ENCODE peak calls at places on chromosomes 13 and 19, in ten cellular contexts. D, G, F, N, V, Z, S, O, X and R are unnamed samples. For H3K27me3, the result is how much of the 10 kb centered on the place peaks cover.

GRCh38 chr19:33510728-33511255 is 10.8 kb downstream of the PEPD start:
- DNase-seq in Z (no peak), G (no peak), S (no peak), N (no peak), F (no peak), X (no peak), V (no peak), O (no peak), D (no peak), R (no peak)

GRCh38 chr13:102901056-102901455 is 55.2 kb downstream of the ERCC5 start:
- DNase-seq in Z (no peak), S (no peak), O (no peak), D (no peak), V (no peak), G (no peak), X (no peak), F (no peak), N (no peak), R (no peak)

GRCh38 chr19:17052439-17052838 is 22.8 kb downstream of the HAUS8 start:
- DNase-seq in Z (peak), V (peak), F (peak), O (peak), S (peak), G (no peak), N (peak), D (peak), X (peak), R (peak)

GRCh38 chr13:30818323-30818960 is 83.1 kb downstream of the ALOX5AP start:
- DNase-seq in D (peak), O (no peak), X (no peak), N (no peak), G (peak), S (peak), Z (no peak), F (peak), V (peak), R (no peak)

GRCh38 chr13:104750377-104750776 is 1684.2 kb upstream of the SLC10A2 start:
- DNase-seq in X (no peak), Z (no peak), O (no peak), D (no peak), S (peak), N (peak), V (peak), G (no peak), F (peak), R (no peak)

GRCh38 chr13:50144473-50145160 is 129.4 kb downstream of the KCNRG start:
- DNase-seq in Z (no peak), X (peak), G (no peak), O (no peak), S (no peak), N (no peak), V (no peak), D (no peak), F (no peak), R (no peak)

GRCh38 chr13:114146629-114147028 is 14.2 kb upstream of the RASA3 start:
- DNase-seq in O (no peak), Z (no peak), D (no peak), F (no peak), G (no peak), S (no peak), X (no peak), V (no peak), N (no peak), R (no peak)

GRCh38 chr13:21777813-21778212 is 106.9 kb downstream of the FGF9 start:
- DNase-seq in G (no peak), D (no peak), V (no peak), O (no peak), S (no peak), Z (no peak), F (no peak), X (no peak), N (no peak), R (no peak)

GRCh38 chr13:74278901-74279300 is 144.7 kb upstream of the KLF12 start:
- DNase-seq in F (peak), X (no peak), S (no peak), V (peak), Z (no peak), D (no peak), G (no peak), O (no peak), N (peak), R (no peak)

GRCh38 chr13:58081301-58081820 is 449.8 kb downstream of the PCDH17 start:
- DNase-seq in F (no peak), O (no peak), X (no peak), N (no peak), G (no peak), V (no peak), D (no peak), S (no peak), Z (no peak), R (no peak)

GRCh38 chr19:44807652-44808462 is 1.0 kb upstream of the BCAM start:
- DNase-seq in S (peak), Z (no peak), G (no peak), V (peak), D (peak), X (peak), F (peak), O (no peak), N (peak), R (no peak)

GRCh38 chr19:4103073-4103418 is 20.9 kb downstream of the MAP2K2 start:
- DNase-seq in V (peak), O (no peak), S (no peak), Z (no peak), N (peak), D (peak), X (peak), G (peak), F (peak), R (no peak)

GRCh38 chr19:17260842-17261325 is 3.7 kb downstream of the USHBP1 start:
- DNase-seq in S (peak), D (peak), X (peak), F (peak), O (peak), Z (peak), G (peak), V (peak), N (peak), R (peak)

GRCh38 chr19:38062959-38063786 is 156.2 kb downstream of the SIPA1L3 start:
- DNase-seq in X (no peak), S (peak), Z (no peak), O (no peak), V (no peak), N (no peak), F (no peak), D (peak), G (no peak), R (no peak)

GRCh38 chr19:46404884-46405658 is 8.3 kb downstream of the CCDC8 start:
- DNase-seq in N (peak), F (no peak), D (peak), Z (no peak), S (no peak), G (peak), O (peak), V (no peak), X (no peak), R (no peak)

GRCh38 chr13:66219493-66219892 is 1010.6 kb downstream of the PCDH9 start:
- DNase-seq in G (no peak), D (no peak), F (no peak), Z (no peak), N (no peak), V (no peak), S (no peak), O (no peak), X (no peak), R (no peak)
- H3K27me3 ChIP-seq in G (under half), D (under half), F (under half), Z (under half), N (under half), V (under half), S (under half), O (under half), X (under half), R (under half)

GRCh38 chr19:51690359-51691121 is 2.6 kb upstream of the SPACA6 start:
- DNase-seq in V (peak), G (peak), O (peak), N (peak), F (no peak), D (peak), Z (peak), X (peak), S (peak), R (peak)
- H3K4me3 ChIP-seq in V (peak), G (peak), O (peak), N (peak), F (peak), D (peak), Z (peak), X (peak), S (peak), R (peak)

DNA sequence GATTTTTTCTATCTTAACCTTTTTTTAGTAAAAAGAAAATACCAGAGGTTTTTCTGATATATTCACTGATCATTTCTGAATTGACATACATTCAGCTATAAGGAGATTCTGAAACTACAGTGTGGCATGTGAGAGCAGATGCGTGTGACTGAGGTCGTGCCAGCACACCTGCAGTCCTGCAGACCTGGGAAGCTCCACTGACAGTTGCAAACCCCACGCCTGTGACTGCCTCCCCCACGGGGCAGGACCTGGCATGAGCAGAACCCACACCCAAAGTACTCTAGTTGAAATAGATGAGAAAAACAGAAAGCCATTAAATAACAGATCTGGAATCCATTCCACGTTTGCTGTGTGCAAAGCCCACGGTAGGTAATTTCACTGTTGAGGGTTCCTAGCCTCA is 80.7 kb downstream of the TEX29 start:
- DNase-seq in Z (no peak), D (no peak), V (no peak), O (no peak), N (no peak), S (no peak), X (no peak), G (no peak), F (no peak), R (no peak)
- H3K27me3 ChIP-seq in Z (under half), D (under half), V (under half), O (under half), N (half or more), S (under half), X (under half), G (under half), F (under half), R (under half)

DNA sequence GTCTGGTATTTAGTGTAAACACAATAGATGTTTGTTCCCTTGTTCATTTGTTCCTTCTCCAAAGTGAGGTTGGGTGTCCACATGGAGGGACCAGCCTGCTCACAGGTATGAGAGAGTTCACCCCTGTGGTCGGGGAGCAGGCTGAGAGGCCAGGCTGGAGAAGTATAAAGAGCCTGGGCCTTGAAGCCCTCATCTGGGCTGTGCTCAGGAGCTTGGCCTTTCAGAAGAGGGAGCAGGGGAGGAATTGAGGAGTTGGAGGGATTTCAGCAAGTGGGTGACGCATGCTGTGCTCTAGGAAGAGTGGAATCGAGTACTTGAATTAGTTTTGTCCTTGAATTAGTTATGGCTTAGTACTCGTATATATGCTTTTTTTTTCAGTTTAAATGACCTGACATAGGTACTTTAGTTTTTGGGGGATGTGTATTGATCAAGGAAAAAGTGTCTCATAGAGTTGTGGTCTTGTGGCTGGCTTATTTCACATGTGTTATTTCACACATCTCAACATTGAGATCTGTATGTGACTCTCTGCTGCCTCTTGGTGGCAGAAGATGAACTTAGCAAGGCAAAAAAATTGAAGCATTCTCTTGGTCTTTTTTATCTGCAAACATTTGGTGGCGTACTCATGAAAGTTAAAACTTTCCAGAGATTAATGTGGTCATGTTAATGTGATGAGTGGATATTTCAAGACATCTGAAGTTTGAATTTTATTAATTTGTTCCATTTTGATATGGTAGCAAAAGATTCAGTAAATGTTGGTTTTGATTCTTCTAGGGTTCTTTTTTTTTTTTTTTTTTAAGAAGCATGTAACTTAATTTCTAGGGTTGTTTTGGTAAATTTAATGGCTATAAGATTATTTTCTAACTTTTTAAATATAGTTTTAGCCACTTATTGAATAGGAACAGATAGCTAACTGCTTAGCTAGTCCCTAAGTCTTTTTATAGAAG is 54.3 kb downstream of the SLAIN1 start:
- DNase-seq in Z (peak), N (peak), S (peak), F (peak), D (peak), G (no peak), O (peak), X (peak), V (peak), R (no peak)
- H3K4me3 ChIP-seq in Z (no peak), N (no peak), S (no peak), F (no peak), D (no peak), G (no peak), O (no peak), X (no peak), V (no peak), R (peak)

GRCh38 chr19:10290439-10290875 is 705 bp downstream of the ICAM5 start:
- DNase-seq in N (peak), F (no peak), G (no peak), O (no peak), S (no peak), V (no peak), Z (peak), X (peak), D (no peak), R (no peak)
- H3K27me3 ChIP-seq in N (under half), F (under half), G (under half), O (under half), S (half or more), V (under half), Z (half or more), X (half or more), D (under half), R (half or more)

DNA sequence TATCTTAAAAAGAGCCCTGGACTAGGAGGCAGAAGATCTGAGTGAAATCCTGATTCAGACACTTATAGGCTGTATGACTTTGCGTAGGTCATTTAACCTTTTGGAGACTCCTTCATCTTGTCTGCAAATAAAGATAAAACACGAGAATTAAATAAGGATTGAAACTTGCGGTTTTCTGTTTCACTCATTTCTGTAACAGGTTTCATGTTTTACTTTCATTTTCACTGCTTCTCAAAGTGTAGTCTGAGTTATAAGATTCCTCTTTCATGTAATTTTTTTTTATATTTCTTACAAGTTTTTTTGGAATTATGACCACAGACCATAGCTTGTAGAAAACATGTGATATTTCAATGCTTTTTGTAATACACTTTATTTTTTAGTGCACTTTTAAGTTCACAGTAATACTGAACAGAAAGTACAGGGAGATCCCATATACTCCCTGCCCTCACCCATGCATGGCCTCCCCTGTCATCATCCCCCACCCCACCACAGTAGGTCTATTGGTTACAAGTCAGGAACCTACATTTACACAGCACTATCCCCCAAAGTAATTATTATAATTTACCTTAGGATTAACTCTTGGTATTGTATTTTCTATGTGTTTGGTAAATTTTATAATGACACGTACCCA is 174.6 kb downstream of the ITGBL1 start:
- DNase-seq in D (peak), Z (peak), O (no peak), G (no peak), X (peak), S (no peak), N (peak), V (no peak), F (no peak), R (no peak)
- H3K4me3 ChIP-seq in D (peak), Z (peak), O (no peak), G (peak), X (peak), S (no peak), N (peak), V (no peak), F (no peak), R (peak)